ENCODE peak calls at places on chromosomes 7 and 10, in four cellular contexts. N is effector memory CD4-positive, alpha-beta T cell; Q is activated naive CD4-positive, alpha-beta T cell treated with anti-CD3 and anti-CD28 coated beads, Interleukin-2, amount 10 ng/mL, durations not matched to agents 7 days and 5 days; X is activated T-cell treated with anti-CD3 and anti-CD28 coated beads, Interleukin-2, amount 50 U/mL, for 1 hour. F is an unnamed sample.
A peak's percentile ranks its signal among the peaks of the same experiment; 100 is the strongest.

GRCh38 chr10:52541082-52541481 is 227.0 kb downstream of the DKK1 start:
- DNase-seq in X (no peak), Q (no peak), N (no peak), F (no peak)

GRCh38 chr7:84339306-84339705 is 144.7 kb upstream of the SEMA3A start:
- DNase-seq in X (no peak), Q (no peak), N (no peak), F (no peak)

GRCh38 chr10:110067960-110068770 is 60.4 kb downstream of the ADD3 start:
- DNase-seq in X (no peak), Q (peak; percentile 78), N (no peak), F (no peak)

GRCh38 chr7:47074702-47075153 is 507.2 kb downstream of the TNS3 start:
- DNase-seq in Q (no peak), N (no peak), X (no peak), F (no peak)

GRCh38 chr7:100483728-100484635 is at the start of gene NYAP1:
- DNase-seq in Q (peak; percentile 69), N (peak; percentile 45), X (peak; percentile 75), F (peak; percentile 94)

GRCh38 chr10:16612148-16612742 is 90.6 kb upstream of the C1QL3 start:
- DNase-seq in Q (peak; percentile 48), N (no peak), X (no peak), F (no peak)

GRCh38 chr7:7354674-7355073 is 172.3 kb downstream of the C1GALT1 start:
- DNase-seq in Q (no peak), N (no peak), X (no peak), F (no peak)

GRCh38 chr7:99121496-99122021 is 22.3 kb downstream of the SMURF1 start:
- DNase-seq in X (no peak), Q (no peak), N (no peak), F (peak; percentile 64)

GRCh38 chr10:75201793-75202307 is 8.7 kb upstream of the VDAC2 start:
- DNase-seq in Q (no peak), N (no peak), X (no peak), F (no peak)

GRCh38 chr10:129851941-129852650 is 112.0 kb downstream of the EBF3 start:
- DNase-seq in Q (no peak), X (no peak), N (no peak), F (no peak)

GRCh38 chr10:113056468-113057021 is 106.5 kb downstream of the TCF7L2 start:
- DNase-seq in N (no peak), X (no peak), Q (no peak), F (no peak)

GRCh38 chr7:22858640-22859561 is 36.3 kb upstream of the TOMM7 start:
- DNase-seq in N (no peak), X (no peak), Q (no peak), F (no peak)